ENCODE peak calls at places on chromosomes 13 and 19, in ten cellular contexts. One of them, this sample, is unnamed.

GRCh38 chr13:42696191-42696590 is 85.2 kb upstream of the FAM216B start:
- DNase-seq in lower lobe of right lung: no peak
- DNase-seq in mammary epithelial cell: peak
- DNase-seq in endothelial cell: no peak
- DNase-seq in left cardiac atrium: no peak
- DNase-seq in NCI-H748 treated with DMSO at 0.1 percent for 48 hours: no peak
- DNase-seq in fibroblast of pulmonary artery: peak
- DNase-seq in activated T-cell treated with anti-CD3 and anti-CD28 coated beads for 48 hours: no peak
- DNase-seq in T-helper 2 cell treated with Interferon-gamma antibody and Interleukin-4, amounts not matched to agents 5 μg/mL and 100 μg/mL, for 36 hours: no peak
- DNase-seq in A172: peak
- DNase-seq in this sample: no peak

GRCh38 chr19:18280247-18281081 is 958 bp downstream of the JUND start:
- DNase-seq in activated T-cell treated with anti-CD3 and anti-CD28 coated beads for 48 hours: peak
- DNase-seq in fibroblast of pulmonary artery: peak
- DNase-seq in NCI-H748 treated with DMSO at 0.1 percent for 48 hours: peak
- DNase-seq in T-helper 2 cell treated with Interferon-gamma antibody and Interleukin-4, amounts not matched to agents 5 μg/mL and 100 μg/mL, for 36 hours: peak
- DNase-seq in endothelial cell: peak
- DNase-seq in lower lobe of right lung: peak
- DNase-seq in mammary epithelial cell: peak
- DNase-seq in left cardiac atrium: peak
- DNase-seq in A172: peak
- DNase-seq in this sample: peak

GRCh38 chr19:28710278-28710677 is 502.7 kb downstream of the UQCRFS1 start:
- DNase-seq in T-helper 2 cell treated with Interferon-gamma antibody and Interleukin-4, amounts not matched to agents 5 μg/mL and 100 μg/mL, for 36 hours: no peak
- DNase-seq in lower lobe of right lung: no peak
- DNase-seq in mammary epithelial cell: peak
- DNase-seq in NCI-H748 treated with DMSO at 0.1 percent for 48 hours: peak
- DNase-seq in activated T-cell treated with anti-CD3 and anti-CD28 coated beads for 48 hours: no peak
- DNase-seq in fibroblast of pulmonary artery: peak
- DNase-seq in A172: peak
- DNase-seq in endothelial cell: no peak
- DNase-seq in left cardiac atrium: no peak
- DNase-seq in this sample: no peak

GRCh38 chr19:55939206-55939605 is 7.1 kb upstream of the NLRP13 start:
- DNase-seq in fibroblast of pulmonary artery: no peak
- DNase-seq in endothelial cell: no peak
- DNase-seq in mammary epithelial cell: no peak
- DNase-seq in T-helper 2 cell treated with Interferon-gamma antibody and Interleukin-4, amounts not matched to agents 5 μg/mL and 100 μg/mL, for 36 hours: no peak
- DNase-seq in activated T-cell treated with anti-CD3 and anti-CD28 coated beads for 48 hours: no peak
- DNase-seq in A172: no peak
- DNase-seq in NCI-H748 treated with DMSO at 0.1 percent for 48 hours: no peak
- DNase-seq in lower lobe of right lung: no peak
- DNase-seq in left cardiac atrium: no peak
- DNase-seq in this sample: no peak

GRCh38 chr19:11421607-11422098 is 2.5 kb upstream of the RGL3 start:
- DNase-seq in mammary epithelial cell: no peak
- DNase-seq in lower lobe of right lung: peak
- DNase-seq in NCI-H748 treated with DMSO at 0.1 percent for 48 hours: no peak
- DNase-seq in T-helper 2 cell treated with Interferon-gamma antibody and Interleukin-4, amounts not matched to agents 5 μg/mL and 100 μg/mL, for 36 hours: peak
- DNase-seq in activated T-cell treated with anti-CD3 and anti-CD28 coated beads for 48 hours: peak
- DNase-seq in fibroblast of pulmonary artery: no peak
- DNase-seq in left cardiac atrium: peak
- DNase-seq in A172: no peak
- DNase-seq in endothelial cell: peak
- DNase-seq in this sample: peak

GRCh38 chr19:47445937-47446402 is 25.7 kb downstream of the SLC8A2 start:
- DNase-seq in T-helper 2 cell treated with Interferon-gamma antibody and Interleukin-4, amounts not matched to agents 5 μg/mL and 100 μg/mL, for 36 hours: peak
- DNase-seq in lower lobe of right lung: peak
- DNase-seq in activated T-cell treated with anti-CD3 and anti-CD28 coated beads for 48 hours: no peak
- DNase-seq in A172: no peak
- DNase-seq in fibroblast of pulmonary artery: peak
- DNase-seq in mammary epithelial cell: no peak
- DNase-seq in endothelial cell: peak
- DNase-seq in left cardiac atrium: peak
- DNase-seq in NCI-H748 treated with DMSO at 0.1 percent for 48 hours: peak
- DNase-seq in this sample: peak

GRCh38 chr13:36030670-36031331 is 100.4 kb downstream of the DCLK1 start:
- DNase-seq in left cardiac atrium: peak
- DNase-seq in mammary epithelial cell: peak
- DNase-seq in T-helper 2 cell treated with Interferon-gamma antibody and Interleukin-4, amounts not matched to agents 5 μg/mL and 100 μg/mL, for 36 hours: no peak
- DNase-seq in lower lobe of right lung: no peak
- DNase-seq in NCI-H748 treated with DMSO at 0.1 percent for 48 hours: no peak
- DNase-seq in fibroblast of pulmonary artery: peak
- DNase-seq in endothelial cell: no peak
- DNase-seq in A172: peak
- DNase-seq in activated T-cell treated with anti-CD3 and anti-CD28 coated beads for 48 hours: no peak
- DNase-seq in this sample: no peak

GRCh38 chr19:2173841-2174577 is 10.3 kb downstream of the DOT1L start:
- DNase-seq in T-helper 2 cell treated with Interferon-gamma antibody and Interleukin-4, amounts not matched to agents 5 μg/mL and 100 μg/mL, for 36 hours: no peak
- DNase-seq in A172: no peak
- DNase-seq in mammary epithelial cell: no peak
- DNase-seq in activated T-cell treated with anti-CD3 and anti-CD28 coated beads for 48 hours: no peak
- DNase-seq in endothelial cell: no peak
- DNase-seq in lower lobe of right lung: no peak
- DNase-seq in left cardiac atrium: no peak
- DNase-seq in NCI-H748 treated with DMSO at 0.1 percent for 48 hours: no peak
- DNase-seq in fibroblast of pulmonary artery: no peak
- DNase-seq in this sample: no peak

GRCh38 chr19:11300811-11301120 is 4.8 kb downstream of the TSPAN16 start:
- DNase-seq in A172: no peak
- DNase-seq in endothelial cell: no peak
- DNase-seq in mammary epithelial cell: no peak
- DNase-seq in fibroblast of pulmonary artery: no peak
- DNase-seq in lower lobe of right lung: no peak
- DNase-seq in NCI-H748 treated with DMSO at 0.1 percent for 48 hours: no peak
- DNase-seq in T-helper 2 cell treated with Interferon-gamma antibody and Interleukin-4, amounts not matched to agents 5 μg/mL and 100 μg/mL, for 36 hours: no peak
- DNase-seq in activated T-cell treated with anti-CD3 and anti-CD28 coated beads for 48 hours: no peak
- DNase-seq in left cardiac atrium: no peak
- DNase-seq in this sample: no peak

GRCh38 chr19:10861118-10861651 is 10.2 kb upstream of the CARM1 start:
- DNase-seq in fibroblast of pulmonary artery: peak
- DNase-seq in NCI-H748 treated with DMSO at 0.1 percent for 48 hours: no peak
- DNase-seq in endothelial cell: peak
- DNase-seq in lower lobe of right lung: peak
- DNase-seq in left cardiac atrium: no peak
- DNase-seq in activated T-cell treated with anti-CD3 and anti-CD28 coated beads for 48 hours: no peak
- DNase-seq in A172: no peak
- DNase-seq in T-helper 2 cell treated with Interferon-gamma antibody and Interleukin-4, amounts not matched to agents 5 μg/mL and 100 μg/mL, for 36 hours: no peak
- DNase-seq in mammary epithelial cell: no peak
- DNase-seq in this sample: no peak

GRCh38 chr19:48271531-48272151 is 1.8 kb downstream of the ZNF114 start:
- DNase-seq in left cardiac atrium: peak
- DNase-seq in NCI-H748 treated with DMSO at 0.1 percent for 48 hours: peak
- DNase-seq in A172: no peak
- DNase-seq in T-helper 2 cell treated with Interferon-gamma antibody and Interleukin-4, amounts not matched to agents 5 μg/mL and 100 μg/mL, for 36 hours: no peak
- DNase-seq in endothelial cell: peak
- DNase-seq in activated T-cell treated with anti-CD3 and anti-CD28 coated beads for 48 hours: no peak
- DNase-seq in lower lobe of right lung: peak
- DNase-seq in fibroblast of pulmonary artery: peak
- DNase-seq in mammary epithelial cell: peak
- DNase-seq in this sample: no peak

GRCh38 chr13:113948034-113948742 is 25.7 kb downstream of the C13orf46 start:
- DNase-seq in activated T-cell treated with anti-CD3 and anti-CD28 coated beads for 48 hours: no peak
- DNase-seq in left cardiac atrium: no peak
- DNase-seq in T-helper 2 cell treated with Interferon-gamma antibody and Interleukin-4, amounts not matched to agents 5 μg/mL and 100 μg/mL, for 36 hours: no peak
- DNase-seq in endothelial cell: no peak
- DNase-seq in fibroblast of pulmonary artery: no peak
- DNase-seq in NCI-H748 treated with DMSO at 0.1 percent for 48 hours: no peak
- DNase-seq in lower lobe of right lung: no peak
- DNase-seq in A172: no peak
- DNase-seq in mammary epithelial cell: no peak
- DNase-seq in this sample: no peak

GRCh38 chr13:96141032-96141431 is 51.1 kb downstream of the HS6ST3 start:
- DNase-seq in endothelial cell: no peak
- DNase-seq in left cardiac atrium: no peak
- DNase-seq in NCI-H748 treated with DMSO at 0.1 percent for 48 hours: peak
- DNase-seq in lower lobe of right lung: no peak
- DNase-seq in fibroblast of pulmonary artery: peak
- DNase-seq in activated T-cell treated with anti-CD3 and anti-CD28 coated beads for 48 hours: no peak
- DNase-seq in mammary epithelial cell: peak
- DNase-seq in T-helper 2 cell treated with Interferon-gamma antibody and Interleukin-4, amounts not matched to agents 5 μg/mL and 100 μg/mL, for 36 hours: no peak
- DNase-seq in A172: peak
- DNase-seq in this sample: no peak

GRCh38 chr19:10829967-10830366 is 6.0 kb downstream of the TMED1 start:
- DNase-seq in A172: no peak
- DNase-seq in mammary epithelial cell: no peak
- DNase-seq in lower lobe of right lung: no peak
- DNase-seq in activated T-cell treated with anti-CD3 and anti-CD28 coated beads for 48 hours: no peak
- DNase-seq in left cardiac atrium: no peak
- DNase-seq in fibroblast of pulmonary artery: no peak
- DNase-seq in NCI-H748 treated with DMSO at 0.1 percent for 48 hours: no peak
- DNase-seq in endothelial cell: no peak
- DNase-seq in T-helper 2 cell treated with Interferon-gamma antibody and Interleukin-4, amounts not matched to agents 5 μg/mL and 100 μg/mL, for 36 hours: no peak
- DNase-seq in this sample: no peak

GRCh38 chr19:812819-813358 is 8.9 kb downstream of the PLPPR3 start:
- DNase-seq in mammary epithelial cell: no peak
- DNase-seq in left cardiac atrium: no peak
- DNase-seq in fibroblast of pulmonary artery: no peak
- DNase-seq in NCI-H748 treated with DMSO at 0.1 percent for 48 hours: no peak
- DNase-seq in T-helper 2 cell treated with Interferon-gamma antibody and Interleukin-4, amounts not matched to agents 5 μg/mL and 100 μg/mL, for 36 hours: no peak
- DNase-seq in A172: no peak
- DNase-seq in endothelial cell: no peak
- DNase-seq in lower lobe of right lung: no peak
- DNase-seq in activated T-cell treated with anti-CD3 and anti-CD28 coated beads for 48 hours: no peak
- DNase-seq in this sample: no peak

GRCh38 chr13:41694902-41695301 is 237.6 kb downstream of the RGCC start:
- DNase-seq in activated T-cell treated with anti-CD3 and anti-CD28 coated beads for 48 hours: no peak
- DNase-seq in A172: peak
- DNase-seq in mammary epithelial cell: peak
- DNase-seq in lower lobe of right lung: no peak
- DNase-seq in T-helper 2 cell treated with Interferon-gamma antibody and Interleukin-4, amounts not matched to agents 5 μg/mL and 100 μg/mL, for 36 hours: no peak
- DNase-seq in endothelial cell: no peak
- DNase-seq in fibroblast of pulmonary artery: peak
- DNase-seq in left cardiac atrium: peak
- DNase-seq in NCI-H748 treated with DMSO at 0.1 percent for 48 hours: no peak
- DNase-seq in this sample: no peak

GRCh38 chr13:31431722-31432137 is 232.0 kb downstream of the B3GLCT start:
- DNase-seq in A172: peak
- DNase-seq in left cardiac atrium: peak
- DNase-seq in mammary epithelial cell: peak
- DNase-seq in T-helper 2 cell treated with Interferon-gamma antibody and Interleukin-4, amounts not matched to agents 5 μg/mL and 100 μg/mL, for 36 hours: peak
- DNase-seq in activated T-cell treated with anti-CD3 and anti-CD28 coated beads for 48 hours: peak
- DNase-seq in NCI-H748 treated with DMSO at 0.1 percent for 48 hours: peak
- DNase-seq in endothelial cell: peak
- DNase-seq in fibroblast of pulmonary artery: peak
- DNase-seq in lower lobe of right lung: peak
- DNase-seq in this sample: no peak

GRCh38 chr13:107209811-107210210 is 641.9 kb upstream of the ARGLU1 start:
- DNase-seq in endothelial cell: no peak
- DNase-seq in T-helper 2 cell treated with Interferon-gamma antibody and Interleukin-4, amounts not matched to agents 5 μg/mL and 100 μg/mL, for 36 hours: no peak
- DNase-seq in activated T-cell treated with anti-CD3 and anti-CD28 coated beads for 48 hours: no peak
- DNase-seq in NCI-H748 treated with DMSO at 0.1 percent for 48 hours: no peak
- DNase-seq in lower lobe of right lung: no peak
- DNase-seq in mammary epithelial cell: no peak
- DNase-seq in left cardiac atrium: no peak
- DNase-seq in A172: no peak
- DNase-seq in fibroblast of pulmonary artery: peak
- DNase-seq in this sample: no peak

GRCh38 chr19:40756502-40757110 is 5.6 kb downstream of the SNRPA start:
- DNase-seq in endothelial cell: no peak
- DNase-seq in T-helper 2 cell treated with Interferon-gamma antibody and Interleukin-4, amounts not matched to agents 5 μg/mL and 100 μg/mL, for 36 hours: peak
- DNase-seq in left cardiac atrium: no peak
- DNase-seq in mammary epithelial cell: peak
- DNase-seq in A172: no peak
- DNase-seq in NCI-H748 treated with DMSO at 0.1 percent for 48 hours: no peak
- DNase-seq in activated T-cell treated with anti-CD3 and anti-CD28 coated beads for 48 hours: no peak
- DNase-seq in fibroblast of pulmonary artery: no peak
- DNase-seq in lower lobe of right lung: no peak
- DNase-seq in this sample: no peak

GRCh38 chr13:40981361-40981760 is 37.8 kb downstream of the ELF1 start:
- DNase-seq in NCI-H748 treated with DMSO at 0.1 percent for 48 hours: no peak
- DNase-seq in A172: no peak
- DNase-seq in mammary epithelial cell: no peak
- DNase-seq in fibroblast of pulmonary artery: peak
- DNase-seq in left cardiac atrium: no peak
- DNase-seq in lower lobe of right lung: no peak
- DNase-seq in activated T-cell treated with anti-CD3 and anti-CD28 coated beads for 48 hours: no peak
- DNase-seq in T-helper 2 cell treated with Interferon-gamma antibody and Interleukin-4, amounts not matched to agents 5 μg/mL and 100 μg/mL, for 36 hours: no peak
- DNase-seq in endothelial cell: no peak
- DNase-seq in this sample: no peak

GRCh38 chr13:109241160-109241559 is 545.2 kb downstream of the IRS2 start:
- DNase-seq in left cardiac atrium: no peak
- DNase-seq in activated T-cell treated with anti-CD3 and anti-CD28 coated beads for 48 hours: no peak
- DNase-seq in endothelial cell: no peak
- DNase-seq in lower lobe of right lung: no peak
- DNase-seq in A172: peak
- DNase-seq in mammary epithelial cell: no peak
- DNase-seq in T-helper 2 cell treated with Interferon-gamma antibody and Interleukin-4, amounts not matched to agents 5 μg/mL and 100 μg/mL, for 36 hours: no peak
- DNase-seq in NCI-H748 treated with DMSO at 0.1 percent for 48 hours: no peak
- DNase-seq in fibroblast of pulmonary artery: no peak
- DNase-seq in this sample: no peak

GRCh38 chr19:3692141-3693029 is 7.9 kb downstream of the PIP5K1C start:
- DNase-seq in endothelial cell: peak
- DNase-seq in fibroblast of pulmonary artery: no peak
- DNase-seq in T-helper 2 cell treated with Interferon-gamma antibody and Interleukin-4, amounts not matched to agents 5 μg/mL and 100 μg/mL, for 36 hours: no peak
- DNase-seq in left cardiac atrium: no peak
- DNase-seq in mammary epithelial cell: no peak
- DNase-seq in A172: no peak
- DNase-seq in NCI-H748 treated with DMSO at 0.1 percent for 48 hours: no peak
- DNase-seq in activated T-cell treated with anti-CD3 and anti-CD28 coated beads for 48 hours: peak
- DNase-seq in lower lobe of right lung: no peak
- DNase-seq in this sample: peak

GRCh38 chr13:29543230-29544215 is 52.0 kb downstream of the SLC7A1 start:
- DNase-seq in activated T-cell treated with anti-CD3 and anti-CD28 coated beads for 48 hours: peak
- DNase-seq in NCI-H748 treated with DMSO at 0.1 percent for 48 hours: no peak
- DNase-seq in left cardiac atrium: no peak
- DNase-seq in mammary epithelial cell: peak
- DNase-seq in endothelial cell: no peak
- DNase-seq in T-helper 2 cell treated with Interferon-gamma antibody and Interleukin-4, amounts not matched to agents 5 μg/mL and 100 μg/mL, for 36 hours: peak
- DNase-seq in fibroblast of pulmonary artery: peak
- DNase-seq in A172: no peak
- DNase-seq in lower lobe of right lung: no peak
- DNase-seq in this sample: no peak

GRCh38 chr19:35513231-35513974 is at the start of gene DMKN:
- DNase-seq in lower lobe of right lung: no peak
- DNase-seq in A172: no peak
- DNase-seq in fibroblast of pulmonary artery: peak
- DNase-seq in endothelial cell: no peak
- DNase-seq in NCI-H748 treated with DMSO at 0.1 percent for 48 hours: no peak
- DNase-seq in left cardiac atrium: no peak
- DNase-seq in mammary epithelial cell: peak
- DNase-seq in activated T-cell treated with anti-CD3 and anti-CD28 coated beads for 48 hours: no peak
- DNase-seq in T-helper 2 cell treated with Interferon-gamma antibody and Interleukin-4, amounts not matched to agents 5 μg/mL and 100 μg/mL, for 36 hours: no peak
- DNase-seq in this sample: no peak